ENCODE peak calls at places on chromosome 1, in four cellular contexts. N, X, V and L are unnamed samples.
A peak's percentile ranks its signal among the peaks of the same experiment; 100 is the strongest.

GRCh38 chr1:46522969-46523320 is 28.5 kb downstream of the KNCN start:
- DNase-seq in V (no peak), N (no peak), X (no peak), L (no peak)

GRCh38 chr1:26705788-26706237 is 10.0 kb downstream of the ARID1A start:
- DNase-seq in N (peak; percentile 46), V (peak; percentile 63), X (no peak), L (no peak)

GRCh38 chr1:214280386-214281029 is 451 bp upstream of the SMYD2 start:
- DNase-seq in N (peak; percentile 71), X (peak; percentile 44), V (no peak), L (peak; percentile 26)

GRCh38 chr1:184260382-184260781 is 126.4 kb upstream of the C1orf21 start:
- DNase-seq in V (no peak), N (no peak), X (no peak), L (no peak)

GRCh38 chr1:33661791-33662190 is 189.3 kb downstream of the ZSCAN20 start:
- DNase-seq in X (no peak), V (no peak), N (no peak), L (no peak)

GRCh38 chr1:31633117-31633516 is 11.6 kb downstream of the PEF1 start:
- DNase-seq in X (peak; percentile 60), V (no peak), N (peak; percentile 40), L (peak; percentile 64)

GRCh38 chr1:209417761-209418160 is 165.8 kb upstream of the CAMK1G start:
- DNase-seq in N (no peak), V (no peak), X (no peak), L (no peak)

GRCh38 chr1:201357636-201358348 is 19.7 kb downstream of the TNNT2 start:
- DNase-seq in N (no peak), X (no peak), V (no peak), L (no peak)

GRCh38 chr1:19007491-19008441 is 51.3 kb upstream of the IFFO2 start:
- DNase-seq in N (peak; percentile 72), V (no peak), X (no peak), L (no peak)

GRCh38 chr1:201603613-201604232 is 64.8 kb downstream of the NAV1 start:
- DNase-seq in N (no peak), V (no peak), X (no peak), L (no peak)

GRCh38 chr1:45038661-45039364 is 26.8 kb downstream of the UROD start:
- DNase-seq in V (no peak), X (no peak), N (no peak), L (no peak)

GRCh38 chr1:51898090-51898734 is 19.7 kb upstream of the NRDC start:
- DNase-seq in X (no peak), N (no peak), V (peak; percentile 55), L (no peak)

GRCh38 chr1:6580588-6581270 is 935 bp downstream of the ZBTB48 start:
- DNase-seq in X (no peak), V (no peak), N (no peak), L (peak; percentile 77)

GRCh38 chr1:212110617-212111016 is 75.1 kb downstream of the DTL start:
- DNase-seq in X (no peak), V (peak; percentile 51), N (no peak), L (no peak)

GRCh38 chr1:14699596-14699995 is 101.1 kb downstream of the KAZN start:
- DNase-seq in V (no peak), X (no peak), N (no peak), L (no peak)

GRCh38 chr1:160164121-160164520 is 12.7 kb downstream of the ATP1A4 start:
- DNase-seq in X (no peak), N (no peak), V (no peak), L (no peak)

GRCh38 chr1:203072002-203072607 is 13.7 kb downstream of the MYOG start:
- DNase-seq in X (no peak), V (no peak), N (no peak), L (no peak)

GRCh38 chr1:94329986-94330385 is 88.2 kb upstream of the ABCD3 start:
- DNase-seq in X (peak; percentile 23), V (peak; percentile 54), N (peak; percentile 56), L (no peak)

GRCh38 chr1:39720094-39720999 is 18.3 kb upstream of the PPIE start:
- DNase-seq in N (peak; percentile 71), V (peak; percentile 34), X (peak; percentile 35), L (peak; percentile 46)

GRCh38 chr1:36207339-36207738 is 16.9 kb upstream of the THRAP3 start:
- DNase-seq in N (no peak), V (peak; percentile 89), X (peak; percentile 44), L (peak; percentile 62)

GRCh38 chr1:115949156-115949555 is 27.2 kb upstream of the SLC22A15 start:
- DNase-seq in N (no peak), X (no peak), V (no peak), L (no peak)

GRCh38 chr1:14345925-14346550 is 252.4 kb upstream of the KAZN start:
- DNase-seq in V (no peak), X (no peak), N (no peak), L (no peak)

GRCh38 chr1:230824571-230825060 is 43.7 kb downstream of the C1orf198 start:
- DNase-seq in N (peak; percentile 22), X (no peak), V (no peak), L (peak; percentile 66)

GRCh38 chr1:235952950-235953615 is 86.4 kb upstream of the LYST start:
- DNase-seq in N (no peak), X (no peak), V (no peak), L (no peak)

GRCh38 chr1:23400324-23401110 is 24.0 kb downstream of the TCEA3 start:
- DNase-seq in N (no peak), X (no peak), V (no peak), L (peak; percentile 61)

GRCh38 chr1:201595381-201595780 is 56.5 kb downstream of the NAV1 start:
- DNase-seq in N (no peak), X (no peak), V (no peak), L (no peak)

GRCh38 chr1:2982615-2983318 is 38.5 kb upstream of the ACTRT2 start:
- DNase-seq in X (no peak), N (no peak), V (no peak), L (no peak)

GRCh38 chr1:42971848-42972291 is 13.2 kb upstream of the SLC2A1 start:
- DNase-seq in N (peak; percentile 58), X (no peak), V (peak; percentile 38), L (no peak)

GRCh38 chr1:169368406-169368769 is 393 bp downstream of the BLZF1 start:
- DNase-seq in V (no peak), N (no peak), X (peak; percentile 10), L (no peak)